ENCODE peak calls at places on chromosomes 3 and 15, in four cellular contexts. One of them, this sample, is unnamed. For H3K9me3, the result is how much of the 10 kb centered on the place peaks cover.

GRCh38 chr3:94405258-94406035 is 342.6 kb downstream of the NSUN3 start:
- DNase-seq in uterus: no peak
- DNase-seq in colonic mucosa: no peak
- DNase-seq in OCI-LY7: no peak
- DNase-seq in this sample: no peak

GRCh38 chr15:100866386-100867330 is 13.0 kb upstream of the ALDH1A3 start:
- DNase-seq in uterus: no peak
- DNase-seq in colonic mucosa: no peak
- DNase-seq in OCI-LY7: no peak
- DNase-seq in this sample: no peak

GRCh38 chr3:58269356-58269755 is 31.8 kb downstream of the ABHD6 start:
- DNase-seq in uterus: no peak
- DNase-seq in colonic mucosa: no peak
- DNase-seq in OCI-LY7: no peak
- DNase-seq in this sample: no peak

GRCh38 chr15:74696398-74696729 is 540 bp upstream of the EDC3 start:
- DNase-seq in uterus: no peak
- DNase-seq in colonic mucosa: no peak
- DNase-seq in OCI-LY7: no peak
- DNase-seq in this sample: no peak

GRCh38 chr3:126158016-126158911 is 22.1 kb downstream of the ALDH1L1 start:
- DNase-seq in uterus: no peak
- DNase-seq in colonic mucosa: no peak
- DNase-seq in OCI-LY7: no peak
- DNase-seq in this sample: no peak

GRCh38 chr3:113243846-113244245 is 32.5 kb downstream of the BOC start:
- DNase-seq in uterus: no peak
- DNase-seq in colonic mucosa: no peak
- DNase-seq in OCI-LY7: no peak
- DNase-seq in this sample: no peak

GRCh38 chr3:195221876-195222617 is 48.9 kb downstream of the XXYLT1 start:
- DNase-seq in uterus: peak
- DNase-seq in colonic mucosa: no peak
- DNase-seq in OCI-LY7: no peak
- DNase-seq in this sample: no peak

GRCh38 chr3:134445095-134445494 is 40.7 kb downstream of the ANAPC13 start:
- DNase-seq in uterus: no peak
- DNase-seq in colonic mucosa: no peak
- DNase-seq in OCI-LY7: no peak
- DNase-seq in this sample: no peak

GRCh38 chr3:154181127-154181691 is 60.0 kb downstream of the ARHGEF26 start:
- DNase-seq in uterus: no peak
- DNase-seq in colonic mucosa: no peak
- DNase-seq in OCI-LY7: no peak
- DNase-seq in this sample: no peak

GRCh38 chr3:102353148-102353547 is 81.7 kb upstream of the ZPLD1 start:
- DNase-seq in uterus: no peak
- DNase-seq in colonic mucosa: no peak
- DNase-seq in OCI-LY7: no peak
- DNase-seq in this sample: no peak

GRCh38 chr3:25493246-25493645 is 65.2 kb downstream of the RARB start:
- DNase-seq in uterus: no peak
- DNase-seq in colonic mucosa: no peak
- DNase-seq in OCI-LY7: no peak
- DNase-seq in this sample: no peak

GRCh38 chr15:66101715-66102395 is 151.7 kb downstream of the MEGF11 start:
- DNase-seq in uterus: no peak
- DNase-seq in colonic mucosa: no peak
- DNase-seq in OCI-LY7: no peak
- DNase-seq in this sample: no peak

GRCh38 chr3:110687138-110687537 is 384.5 kb upstream of the NECTIN3 start:
- DNase-seq in uterus: no peak
- DNase-seq in colonic mucosa: no peak
- DNase-seq in OCI-LY7: no peak
- DNase-seq in this sample: no peak

GRCh38 chr3:145383416-145383815 is 777.6 kb downstream of the PLOD2 start:
- DNase-seq in uterus: no peak
- DNase-seq in colonic mucosa: no peak
- DNase-seq in OCI-LY7: no peak
- DNase-seq in this sample: no peak

GRCh38 chr3:30124435-30125390 is 481.7 kb upstream of the TGFBR2 start:
- DNase-seq in uterus: no peak
- DNase-seq in colonic mucosa: no peak
- DNase-seq in OCI-LY7: no peak
- DNase-seq in this sample: no peak

GRCh38 chr3:76683256-76683655 is 356.6 kb upstream of the ROBO2 start:
- DNase-seq in uterus: no peak
- DNase-seq in colonic mucosa: no peak
- DNase-seq in OCI-LY7: no peak
- DNase-seq in this sample: no peak

GRCh38 chr3:80553211-80553610 is 785.4 kb upstream of the ROBO1 start:
- DNase-seq in uterus: no peak
- DNase-seq in colonic mucosa: no peak
- DNase-seq in OCI-LY7: no peak
- DNase-seq in this sample: no peak

GRCh38 chr3:128456776-128457715 is 9.6 kb downstream of the DNAJB8 start:
- DNase-seq in uterus: no peak
- DNase-seq in colonic mucosa: no peak
- DNase-seq in OCI-LY7: no peak
- DNase-seq in this sample: no peak

GRCh38 chr3:193941486-193941885 is 194.5 kb upstream of the HES1 start:
- DNase-seq in uterus: no peak
- DNase-seq in colonic mucosa: no peak
- DNase-seq in OCI-LY7: no peak
- DNase-seq in this sample: no peak

GRCh38 chr3:56467108-56467507 is 1.2 kb downstream of the ERC2 start:
- DNase-seq in uterus: peak
- DNase-seq in colonic mucosa: peak
- DNase-seq in OCI-LY7: no peak
- DNase-seq in this sample: no peak

GRCh38 chr3:178246004-178246403 is 290.2 kb upstream of the KCNMB2 start:
- DNase-seq in uterus: no peak
- DNase-seq in colonic mucosa: no peak
- DNase-seq in OCI-LY7: no peak
- DNase-seq in this sample: no peak

GRCh38 chr3:14980689-14981088 is 33.3 kb downstream of the NR2C2 start:
- DNase-seq in uterus: no peak
- DNase-seq in colonic mucosa: no peak
- DNase-seq in OCI-LY7: peak
- DNase-seq in this sample: no peak

GRCh38 chr3:57556459-57557087 is 499 bp downstream of the PDE12 start:
- DNase-seq in uterus: no peak
- DNase-seq in colonic mucosa: peak
- DNase-seq in OCI-LY7: peak
- DNase-seq in this sample: no peak

GRCh38 chr15:62482715-62483429 is 317.8 kb upstream of the C2CD4B start:
- DNase-seq in uterus: no peak
- DNase-seq in colonic mucosa: no peak
- DNase-seq in OCI-LY7: peak
- DNase-seq in this sample: no peak

GRCh38 chr3:134776518-134776917 is 18.5 kb upstream of the EPHB1 start:
- DNase-seq in uterus: no peak
- DNase-seq in colonic mucosa: no peak
- DNase-seq in OCI-LY7: no peak
- DNase-seq in this sample: no peak

GRCh38 chr3:141275032-141275422 is 43.4 kb downstream of the PXYLP1 start:
- DNase-seq in uterus: no peak
- DNase-seq in colonic mucosa: no peak
- DNase-seq in OCI-LY7: no peak
- DNase-seq in this sample: no peak

GRCh38 chr15:87121357-87121756 is 1041.7 kb downstream of the AGBL1 start:
- DNase-seq in uterus: no peak
- DNase-seq in colonic mucosa: no peak
- DNase-seq in OCI-LY7: no peak
- DNase-seq in this sample: no peak

GRCh38 chr15:80106051-80106450 is 46.6 kb downstream of the ZFAND6 start:
- DNase-seq in uterus: no peak
- DNase-seq in colonic mucosa: no peak
- DNase-seq in OCI-LY7: no peak
- DNase-seq in this sample: no peak

GRCh38 chr3:78764634-78765033 is 1003.2 kb downstream of the ROBO1 start:
- DNase-seq in uterus: no peak
- DNase-seq in colonic mucosa: no peak
- DNase-seq in OCI-LY7: no peak
- DNase-seq in this sample: no peak

GRCh38 chr15:36502509-36502908 is 76.9 kb upstream of the CDIN1 start:
- DNase-seq in uterus: no peak
- DNase-seq in colonic mucosa: no peak
- DNase-seq in OCI-LY7: no peak
- DNase-seq in this sample: no peak

GRCh38 chr3:128620268-128620691 is 30.3 kb downstream of the RPN1 start:
- DNase-seq in uterus: no peak
- DNase-seq in colonic mucosa: no peak
- DNase-seq in OCI-LY7: no peak
- DNase-seq in this sample: no peak

GRCh38 chr3:81874738-81875137 is 113.3 kb upstream of the GBE1 start:
- DNase-seq in uterus: no peak
- DNase-seq in colonic mucosa: no peak
- DNase-seq in OCI-LY7: no peak
- DNase-seq in this sample: no peak

GRCh38 chr15:91922701-91923279 is 69.3 kb downstream of the SLCO3A1 start:
- DNase-seq in uterus: no peak
- DNase-seq in colonic mucosa: peak
- DNase-seq in OCI-LY7: no peak
- DNase-seq in this sample: no peak

GRCh38 chr15:55993804-55994539 is 560 bp upstream of the NEDD4 start:
- DNase-seq in uterus: no peak
- DNase-seq in colonic mucosa: no peak
- DNase-seq in OCI-LY7: no peak
- DNase-seq in this sample: no peak

GRCh38 chr3:66456711-66457173 is 44.1 kb downstream of the LRIG1 start:
- DNase-seq in uterus: no peak
- DNase-seq in colonic mucosa: no peak
- DNase-seq in OCI-LY7: no peak
- DNase-seq in this sample: no peak

GRCh38 chr3:55662683-55663082 is 175.6 kb upstream of the WNT5A start:
- DNase-seq in uterus: no peak
- DNase-seq in colonic mucosa: no peak
- DNase-seq in OCI-LY7: no peak
- DNase-seq in this sample: no peak

GRCh38 chr15:64653757-64654156 is 121.6 kb downstream of the RBPMS2 start:
- DNase-seq in uterus: no peak
- DNase-seq in colonic mucosa: no peak
- DNase-seq in OCI-LY7: peak
- DNase-seq in this sample: no peak

GRCh38 chr3:135491478-135491877 is 474.1 kb upstream of the PPP2R3A start:
- DNase-seq in uterus: no peak
- DNase-seq in colonic mucosa: no peak
- DNase-seq in OCI-LY7: no peak
- DNase-seq in this sample: no peak

GRCh38 chr3:63354160-63354559 is 76.1 kb downstream of the SYNPR start:
- DNase-seq in uterus: no peak
- DNase-seq in colonic mucosa: no peak
- DNase-seq in OCI-LY7: no peak
- DNase-seq in this sample: no peak
- H3K9me3 ChIP-seq in uterus: under half
- H3K9me3 ChIP-seq in colonic mucosa: under half
- H3K9me3 ChIP-seq in OCI-LY7: under half
- H3K9me3 ChIP-seq in this sample: under half

DNA sequence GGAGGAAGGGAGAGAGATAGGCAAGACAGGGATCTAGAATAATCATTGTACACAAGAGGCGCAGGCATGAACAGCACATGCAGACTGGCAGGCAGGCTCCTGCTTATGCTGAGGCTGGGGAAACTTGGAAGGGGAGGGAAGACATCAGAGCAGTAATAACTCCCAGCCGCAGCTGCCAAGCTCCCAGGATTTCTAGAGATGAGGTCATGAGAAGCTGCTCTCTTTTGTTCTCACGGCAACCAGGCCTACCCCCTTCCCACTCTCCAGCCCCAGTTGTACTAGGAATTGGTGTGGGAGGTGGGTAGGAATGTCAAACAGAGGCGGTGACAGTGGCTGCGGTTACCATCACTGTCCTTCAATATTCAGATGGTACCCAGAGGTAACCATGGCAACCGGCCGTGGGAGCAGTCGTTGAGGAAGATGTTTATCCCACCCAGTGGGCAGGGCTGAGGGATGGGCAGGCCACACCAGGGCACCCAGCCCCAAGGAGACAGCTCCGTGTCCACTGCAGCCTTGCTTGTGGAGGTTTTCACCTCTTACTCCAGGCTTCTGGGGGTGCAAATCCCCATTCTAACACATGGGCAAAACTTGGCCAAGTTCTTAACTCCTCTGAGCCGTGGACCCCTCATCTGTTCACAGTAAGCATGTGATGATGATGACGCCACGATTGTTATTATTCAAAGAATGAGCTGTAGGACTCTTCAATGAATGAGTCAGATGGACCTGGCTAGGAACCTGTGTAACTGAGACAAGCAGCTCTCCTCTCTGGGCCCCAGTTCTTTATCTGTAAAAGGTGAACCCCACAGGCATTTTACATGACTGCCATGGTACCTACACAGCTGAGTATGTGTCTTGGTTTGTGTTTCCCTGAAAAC is 360.8 kb upstream of the PROK2 start:
- DNase-seq in uterus: peak
- DNase-seq in colonic mucosa: no peak
- DNase-seq in OCI-LY7: no peak
- DNase-seq in this sample: no peak
- H3K27ac ChIP-seq in uterus: peak
- H3K27ac ChIP-seq in colonic mucosa: no peak
- H3K27ac ChIP-seq in OCI-LY7: no peak
- H3K27ac ChIP-seq in this sample: no peak

GRCh38 chr3:150225986-150226385 is 182.1 kb upstream of the TSC22D2 start:
- DNase-seq in uterus: no peak
- DNase-seq in colonic mucosa: no peak
- DNase-seq in OCI-LY7: no peak
- DNase-seq in this sample: no peak
- H3K4me3 ChIP-seq in uterus: no peak
- H3K4me3 ChIP-seq in colonic mucosa: no peak
- H3K4me3 ChIP-seq in OCI-LY7: no peak
- H3K4me3 ChIP-seq in this sample: no peak

GRCh38 chr15:50970524-50970923 is 62.0 kb downstream of the AP4E1 start:
- DNase-seq in uterus: no peak
- DNase-seq in colonic mucosa: no peak
- DNase-seq in OCI-LY7: no peak
- DNase-seq in this sample: no peak
- H3K9me3 ChIP-seq in uterus: under half
- H3K9me3 ChIP-seq in colonic mucosa: under half
- H3K9me3 ChIP-seq in OCI-LY7: under half
- H3K9me3 ChIP-seq in this sample: under half

DNA sequence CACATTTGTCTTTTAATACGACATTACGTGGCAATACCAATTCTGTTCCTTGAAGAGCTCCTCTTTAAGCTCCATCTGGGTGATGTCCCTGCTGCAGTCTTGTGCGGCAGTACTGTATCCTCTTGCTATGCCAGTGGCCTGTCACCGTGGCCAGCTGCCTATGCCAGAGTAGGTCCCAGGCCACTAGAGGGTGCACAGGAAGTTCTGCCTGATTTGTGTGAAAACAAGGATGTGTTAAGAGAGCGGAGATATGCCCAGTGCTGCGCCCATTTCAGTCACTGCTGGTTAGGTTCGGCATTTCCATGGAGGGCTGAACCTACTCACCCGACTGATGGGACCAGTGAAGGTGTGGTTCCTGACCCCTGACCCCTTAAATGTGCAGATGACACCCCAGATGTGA is 25.2 kb downstream of the NIPA1 start:
- DNase-seq in uterus: no peak
- DNase-seq in colonic mucosa: peak
- DNase-seq in OCI-LY7: peak
- DNase-seq in this sample: no peak
- H3K27ac ChIP-seq in uterus: no peak
- H3K27ac ChIP-seq in colonic mucosa: no peak
- H3K27ac ChIP-seq in OCI-LY7: no peak
- H3K27ac ChIP-seq in this sample: no peak

This sample was measured in tibial nerve.